ENCODE peak calls at places on chromosomes 4 and X, in eight cellular contexts. N is gastrocnemius medialis, L is body of pancreas, O is AG09309, E is fibroblast of mammary gland, T is foreskin fibroblast, V is left ventricle myocardium inferior, D is psoas muscle. J is an unnamed sample.

GRCh38 chr4:13611283-13611842 is 16.2 kb downstream of the BOD1L1 start:
- DNase-seq in N (no peak), D (no peak), E (peak; percentile 73), O (peak; percentile 25), T (peak; percentile 70), V (no peak), L (no peak), J (no peak)

GRCh38 chr4:47386592-47387235 is 76.8 kb downstream of the COMMD8 start:
- DNase-seq in O (no peak), V (no peak), N (no peak), E (no peak), D (no peak), L (no peak), T (no peak), J (no peak)

GRCh38 chr4:57064811-57065711 is 45.1 kb downstream of the IGFBP7 start:
- DNase-seq in V (peak; percentile 78), E (peak; percentile 96), T (peak; percentile 81), N (peak; percentile 10), O (peak; percentile 92), L (peak; percentile 32), D (peak; percentile 63), J (no peak)

GRCh38 chr4:39157520-39157919 is 24.8 kb upstream of the WDR19 start:
- DNase-seq in L (no peak), O (no peak), T (no peak), E (no peak), N (no peak), V (no peak), D (no peak), J (no peak)

GRCh38 chrX:19776753-19777152 is 110.6 kb downstream of the SH3KBP1 start:
- DNase-seq in D (no peak), L (no peak), O (no peak), T (no peak), V (no peak), N (no peak), E (no peak), J (no peak)

GRCh38 chrX:10119399-10119990 is 37.3 kb upstream of the CLCN4 start:
- DNase-seq in O (peak; percentile 79), L (peak; percentile 80), T (peak; percentile 77), E (peak; percentile 92), N (peak; percentile 55), V (no peak), D (no peak), J (peak; percentile 63)

GRCh38 chr4:66766557-66766956 is 778.7 kb downstream of the CENPC start:
- DNase-seq in T (no peak), N (no peak), O (no peak), V (no peak), D (no peak), E (no peak), L (no peak), J (no peak)

GRCh38 chr4:88517825-88518224 is 5.8 kb downstream of the PYURF start:
- DNase-seq in E (no peak), V (no peak), N (no peak), O (no peak), D (no peak), L (no peak), T (no peak), J (no peak)

GRCh38 chr4:10371869-10372471 is 85.3 kb downstream of the ZNF518B start:
- DNase-seq in V (no peak), O (peak; percentile 33), D (no peak), T (no peak), N (no peak), L (no peak), E (no peak), J (no peak)

GRCh38 chr4:141645611-141646340 is 9.4 kb downstream of the IL15 start:
- DNase-seq in T (peak; percentile 91), E (peak; percentile 92), V (no peak), O (peak; percentile 57), D (no peak), N (no peak), L (no peak), J (no peak)

GRCh38 chr4:186554890-186555827 is at the start of gene MTNR1A:
- DNase-seq in T (peak; percentile 13), D (no peak), L (peak; percentile 14), N (no peak), E (no peak), V (no peak), O (no peak), J (no peak)

GRCh38 chr4:103634236-103634635 is 85.5 kb downstream of the TACR3 start:
- DNase-seq in N (no peak), V (no peak), O (no peak), D (no peak), T (no peak), E (peak; percentile 2), L (no peak), J (no peak)
- TF ChIP-seq CTCF in N (no peak), V (no peak), O (no peak), D (no peak), T (no peak), E (no peak), L (no peak), J (no peak)

DNA sequence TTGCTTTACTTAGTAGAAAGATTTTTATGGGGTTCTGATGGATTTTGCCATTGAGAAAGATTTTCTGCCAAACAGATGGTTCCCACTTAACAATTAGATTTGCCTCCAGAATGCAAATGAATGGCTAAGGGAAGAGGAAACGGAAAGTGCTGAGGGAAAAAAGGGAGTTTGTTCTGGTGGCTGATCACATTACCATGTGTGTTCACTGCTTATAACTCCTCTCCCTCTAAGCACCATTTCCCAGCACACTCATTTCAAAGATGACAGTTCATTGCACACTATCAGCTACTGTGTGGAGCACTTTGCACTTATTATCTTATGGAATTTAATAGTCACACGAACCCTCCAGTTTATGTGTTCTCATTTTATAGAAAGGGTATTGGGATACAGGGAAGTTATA is 68.0 kb upstream of the GRID2 start:
- DNase-seq in E (no peak), L (no peak), V (no peak), D (no peak), T (peak; percentile 36), N (no peak), O (no peak), J (no peak)
- H3K4me3 ChIP-seq in E (no peak overlapping the region), L (no peak overlapping the region), V (no peak overlapping the region), D (no peak overlapping the region), T (no peak overlapping the region), N (no peak overlapping the region), O (no peak overlapping the region), J (no peak overlapping the region)

GRCh38 chr4:182859730-182860129 is 57.5 kb downstream of the DCTD start:
- DNase-seq in T (no peak), L (no peak), D (no peak), O (no peak), V (no peak), N (no peak), E (no peak), J (no peak)
- TF ChIP-seq CTCF in T (no peak), L (no peak), D (no peak), O (no peak), V (no peak), N (no peak), E (no peak), J (no peak)

GRCh38 chr4:184476660-184477059 is 2.3 kb upstream of the IRF2 start:
- DNase-seq in O (no peak), T (no peak), L (no peak), E (no peak), V (no peak), D (no peak), N (no peak), J (no peak)
- H3K4me3 ChIP-seq in O (no peak overlapping the region), T (no peak overlapping the region), L (no peak overlapping the region), E (no peak overlapping the region), V (no peak overlapping the region), D (peak overlapping the region; percentile 84), N (no peak overlapping the region), J (peak overlapping the region; percentile 32)

GRCh38 chr4:133154725-133155124 is 5.6 kb downstream of the PCDH10 start:
- DNase-seq in T (peak; percentile 62), V (no peak), O (no peak), D (no peak), L (no peak), N (no peak), E (peak; percentile 47), J (no peak)
- TF ChIP-seq CTCF in T (peak; percentile 74), V (peak; percentile 39), O (peak; percentile 46), D (peak; percentile 6), L (peak; percentile 20), N (no peak), E (peak; percentile 66), J (peak; percentile 77)

GRCh38 chrX:136910565-136911040 is 30.1 kb upstream of the RBMX start:
- DNase-seq in V (no peak), L (no peak), T (peak; percentile 64), N (no peak), D (no peak), O (no peak), E (peak; percentile 53), J (no peak)
- H3K4me3 ChIP-seq in V (peak overlapping the region; percentile 80), L (no peak overlapping the region), T (peak overlapping the region; percentile 72), N (no peak overlapping the region), D (peak overlapping the region; percentile 74), O (peak overlapping the region; percentile 74), E (peak overlapping the region; percentile 67), J (peak overlapping the region; percentile 64)

GRCh38 chrX:12002876-12003275 is 135.4 kb upstream of the FRMPD4 start:
- DNase-seq in E (no peak), O (no peak), T (peak; percentile 9), V (no peak), N (no peak), L (no peak), D (no peak), J (no peak)

GRCh38 chrX:11996810-11997209 is 141.5 kb upstream of the FRMPD4 start:
- DNase-seq in N (no peak), V (no peak), O (no peak), E (no peak), L (no peak), D (no peak), T (no peak), J (no peak)

GRCh38 chrX:11998944-11999343 is 139.3 kb upstream of the FRMPD4 start:
- DNase-seq in O (no peak), V (no peak), T (no peak), L (no peak), D (no peak), E (no peak), N (no peak), J (no peak)
- TF ChIP-seq CTCF in O (no peak), V (peak; percentile 20), T (no peak), L (no peak), D (no peak), E (no peak), N (no peak), J (no peak)

J was measured in dorsolateral prefrontal cortex.